ENCODE peak calls at places on chromosomes 3 and 15, in seven cellular contexts. One of them, this sample, is unnamed.

GRCh38 chr3:152267831-152268500 is 763 bp upstream of the MBNL1 start:
- DNase-seq in coronary artery: no peak
- DNase-seq in ovary: no peak
- DNase-seq in brain microvascular endothelial cell: no peak
- DNase-seq in spleen: no peak
- DNase-seq in PC-9: no peak
- DNase-seq in RWPE1: no peak
- DNase-seq in this sample: no peak

GRCh38 chr15:83653639-83654378 is at the start of gene ADAMTSL3:
- DNase-seq in RWPE1: peak; percentile 76
- DNase-seq in coronary artery: no peak
- DNase-seq in ovary: peak; percentile 78
- DNase-seq in PC-9: no peak
- DNase-seq in spleen: no peak
- DNase-seq in brain microvascular endothelial cell: no peak
- DNase-seq in this sample: no peak

GRCh38 chr15:80691575-80691974 is 3.5 kb upstream of the ABHD17C start:
- DNase-seq in coronary artery: no peak
- DNase-seq in brain microvascular endothelial cell: no peak
- DNase-seq in spleen: no peak
- DNase-seq in ovary: no peak
- DNase-seq in PC-9: peak; percentile 66
- DNase-seq in RWPE1: no peak
- DNase-seq in this sample: no peak

GRCh38 chr15:84816694-84817460 is at the start of gene ALPK3:
- DNase-seq in spleen: no peak
- DNase-seq in RWPE1: no peak
- DNase-seq in brain microvascular endothelial cell: no peak
- DNase-seq in coronary artery: peak; percentile 89
- DNase-seq in PC-9: peak; percentile 1
- DNase-seq in ovary: no peak
- DNase-seq in this sample: peak; percentile 77

GRCh38 chr15:73844356-73844755 is 29.0 kb upstream of the TBC1D21 start:
- DNase-seq in brain microvascular endothelial cell: peak; percentile 55
- DNase-seq in RWPE1: no peak
- DNase-seq in coronary artery: no peak
- DNase-seq in PC-9: no peak
- DNase-seq in spleen: no peak
- DNase-seq in ovary: no peak
- DNase-seq in this sample: no peak

GRCh38 chr3:51522273-51522981 is 16.1 kb upstream of the RAD54L2 start:
- DNase-seq in coronary artery: no peak
- DNase-seq in spleen: peak; percentile 4
- DNase-seq in RWPE1: no peak
- DNase-seq in PC-9: no peak
- DNase-seq in brain microvascular endothelial cell: no peak
- DNase-seq in ovary: no peak
- DNase-seq in this sample: no peak

GRCh38 chr3:194148383-194148782 is 12.4 kb downstream of the HES1 start:
- DNase-seq in RWPE1: no peak
- DNase-seq in PC-9: no peak
- DNase-seq in ovary: peak; percentile 63
- DNase-seq in coronary artery: no peak
- DNase-seq in brain microvascular endothelial cell: peak; percentile 56
- DNase-seq in spleen: no peak
- DNase-seq in this sample: no peak

GRCh38 chr15:78757636-78757905 is 53.7 kb downstream of the ADAMTS7 start:
- DNase-seq in ovary: no peak
- DNase-seq in spleen: no peak
- DNase-seq in PC-9: no peak
- DNase-seq in RWPE1: no peak
- DNase-seq in coronary artery: no peak
- DNase-seq in brain microvascular endothelial cell: no peak
- DNase-seq in this sample: no peak

GRCh38 chr3:53773586-53774368 is 72.4 kb downstream of the CHDH start:
- DNase-seq in RWPE1: no peak
- DNase-seq in PC-9: no peak
- DNase-seq in brain microvascular endothelial cell: peak; percentile 40
- DNase-seq in coronary artery: no peak
- DNase-seq in spleen: no peak
- DNase-seq in ovary: peak; percentile 53
- DNase-seq in this sample: no peak

GRCh38 chr3:54206874-54207273 is 84.5 kb downstream of the CACNA2D3 start:
- DNase-seq in coronary artery: no peak
- DNase-seq in ovary: no peak
- DNase-seq in RWPE1: no peak
- DNase-seq in spleen: no peak
- DNase-seq in brain microvascular endothelial cell: no peak
- DNase-seq in PC-9: no peak
- DNase-seq in this sample: no peak

GRCh38 chr15:90286678-90287077 is 21.2 kb downstream of the NGRN start:
- DNase-seq in RWPE1: peak; percentile 53
- DNase-seq in spleen: no peak
- DNase-seq in coronary artery: no peak
- DNase-seq in brain microvascular endothelial cell: no peak
- DNase-seq in ovary: no peak
- DNase-seq in PC-9: peak; percentile 39
- DNase-seq in this sample: no peak

GRCh38 chr3:104908761-104909160 is 457.9 kb upstream of the ALCAM start:
- DNase-seq in PC-9: no peak
- DNase-seq in spleen: no peak
- DNase-seq in RWPE1: no peak
- DNase-seq in brain microvascular endothelial cell: peak; percentile 5
- DNase-seq in coronary artery: no peak
- DNase-seq in ovary: no peak
- DNase-seq in this sample: no peak

GRCh38 chr3:51163051-51163450 is 222.0 kb upstream of the MANF start:
- DNase-seq in brain microvascular endothelial cell: no peak
- DNase-seq in spleen: no peak
- DNase-seq in RWPE1: no peak
- DNase-seq in PC-9: peak; percentile 45
- DNase-seq in ovary: no peak
- DNase-seq in coronary artery: no peak
- DNase-seq in this sample: no peak

GRCh38 chr15:63981596-63982320 is 64.5 kb downstream of the DAPK2 start:
- DNase-seq in spleen: peak; percentile 41
- DNase-seq in PC-9: no peak
- DNase-seq in ovary: no peak
- DNase-seq in coronary artery: peak; percentile 41
- DNase-seq in brain microvascular endothelial cell: no peak
- DNase-seq in RWPE1: peak; percentile 88
- DNase-seq in this sample: no peak

DNA sequence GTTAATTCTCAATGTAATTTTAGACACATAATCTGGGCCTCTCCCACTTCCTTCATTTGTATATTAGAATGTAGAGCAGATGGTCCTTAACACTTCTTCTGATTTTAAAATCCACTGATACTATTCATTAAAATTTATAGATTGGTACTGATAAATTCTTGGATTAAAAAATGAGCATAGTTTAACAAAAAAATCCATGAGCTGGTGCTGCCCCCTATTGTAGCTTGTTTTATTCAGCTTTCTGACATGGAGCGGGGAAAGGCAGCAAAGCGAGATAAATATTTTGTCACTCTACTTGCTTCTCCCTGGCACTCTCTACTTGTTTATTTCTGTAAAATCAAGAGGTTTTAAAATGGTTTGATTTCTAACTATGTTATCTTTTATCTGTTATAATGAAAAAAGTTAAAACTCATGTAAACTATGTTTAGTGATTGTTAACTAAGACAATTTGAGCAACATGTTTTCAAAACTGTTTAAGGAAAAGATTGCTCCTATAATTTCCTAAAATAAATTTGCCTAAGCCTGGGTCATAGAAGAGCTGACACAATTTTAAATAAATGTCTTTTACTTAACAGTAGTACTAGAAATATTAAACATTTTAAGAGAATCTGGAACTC is 26.5 kb upstream of the PLOD2 start:
- DNase-seq in coronary artery: no peak
- DNase-seq in ovary: no peak
- DNase-seq in spleen: no peak
- DNase-seq in RWPE1: peak; percentile 26
- DNase-seq in brain microvascular endothelial cell: peak; percentile 40
- DNase-seq in PC-9: no peak
- DNase-seq in this sample: no peak
- TF ChIP-seq CTCF in coronary artery: no peak
- TF ChIP-seq CTCF in ovary: peak; percentile 61
- TF ChIP-seq CTCF in spleen: no peak
- TF ChIP-seq CTCF in RWPE1: peak; percentile 65
- TF ChIP-seq CTCF in brain microvascular endothelial cell: peak; percentile 69
- TF ChIP-seq CTCF in PC-9: peak; percentile 77
- TF ChIP-seq CTCF in this sample: peak; percentile 75

GRCh38 chr15:67859331-67859946 is 19.6 kb upstream of the RNU6-1 start:
- DNase-seq in spleen: no peak
- DNase-seq in coronary artery: no peak
- DNase-seq in ovary: no peak
- DNase-seq in RWPE1: no peak
- DNase-seq in PC-9: no peak
- DNase-seq in brain microvascular endothelial cell: no peak
- DNase-seq in this sample: no peak
- TF ChIP-seq CTCF in spleen: no peak
- TF ChIP-seq CTCF in coronary artery: no peak
- TF ChIP-seq CTCF in ovary: no peak
- TF ChIP-seq CTCF in RWPE1: no peak
- TF ChIP-seq CTCF in PC-9: no peak
- TF ChIP-seq CTCF in brain microvascular endothelial cell: no peak
- TF ChIP-seq CTCF in this sample: no peak

GRCh38 chr3:170079466-170080165 is 41.8 kb downstream of the GPR160 start:
- DNase-seq in spleen: no peak
- DNase-seq in coronary artery: no peak
- DNase-seq in PC-9: peak; percentile 46
- DNase-seq in RWPE1: no peak
- DNase-seq in ovary: no peak
- DNase-seq in brain microvascular endothelial cell: no peak
- DNase-seq in this sample: no peak

GRCh38 chr3:170076715-170077238 is 39.0 kb downstream of the GPR160 start:
- DNase-seq in PC-9: no peak
- DNase-seq in brain microvascular endothelial cell: no peak
- DNase-seq in RWPE1: no peak
- DNase-seq in coronary artery: no peak
- DNase-seq in spleen: no peak
- DNase-seq in ovary: no peak
- DNase-seq in this sample: no peak

GRCh38 chr3:170080605-170081004 is 42.8 kb downstream of the GPR160 start:
- DNase-seq in ovary: no peak
- DNase-seq in coronary artery: no peak
- DNase-seq in RWPE1: no peak
- DNase-seq in brain microvascular endothelial cell: no peak
- DNase-seq in spleen: no peak
- DNase-seq in PC-9: no peak
- DNase-seq in this sample: no peak

GRCh38 chr3:170077406-170077805 is 39.6 kb downstream of the GPR160 start:
- DNase-seq in RWPE1: no peak
- DNase-seq in ovary: no peak
- DNase-seq in brain microvascular endothelial cell: no peak
- DNase-seq in PC-9: no peak
- DNase-seq in spleen: no peak
- DNase-seq in coronary artery: no peak
- DNase-seq in this sample: no peak

DNA sequence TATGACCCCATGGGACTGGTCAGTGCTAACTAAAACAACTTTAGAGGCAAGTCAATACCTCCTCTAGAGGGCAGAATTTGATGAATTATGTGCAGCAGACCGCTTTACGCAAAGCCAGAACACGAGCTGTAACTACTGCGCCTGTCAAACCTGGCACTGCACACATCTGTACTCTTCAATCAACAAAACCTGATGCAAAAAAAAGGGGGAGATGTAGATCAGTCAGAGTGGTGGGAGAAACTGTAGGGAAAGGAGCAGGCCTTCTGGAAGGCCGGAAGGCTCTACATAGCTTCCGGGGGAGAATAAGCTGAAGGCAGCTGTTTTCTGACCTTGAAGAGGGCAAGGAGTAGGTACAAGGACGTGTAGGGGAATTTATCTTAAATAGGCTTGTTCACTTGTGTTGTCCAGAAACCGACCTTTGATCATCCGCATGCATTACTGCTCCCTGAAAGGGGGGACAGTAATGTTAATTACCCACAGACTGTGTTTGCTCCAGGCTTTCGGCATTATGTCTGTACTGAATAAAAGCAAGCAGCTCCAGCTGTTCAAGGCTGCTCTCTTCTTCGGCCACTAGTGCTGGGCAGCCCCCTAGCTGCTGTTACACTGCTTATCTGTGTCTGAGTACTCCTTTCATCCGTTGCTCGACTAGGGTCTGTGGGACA is 41.0 kb downstream of the GPR160 start:
- DNase-seq in ovary: no peak
- DNase-seq in PC-9: no peak
- DNase-seq in RWPE1: no peak
- DNase-seq in coronary artery: no peak
- DNase-seq in brain microvascular endothelial cell: no peak
- DNase-seq in spleen: no peak
- DNase-seq in this sample: no peak
- TF ChIP-seq CTCF in ovary: no peak
- TF ChIP-seq CTCF in PC-9: peak; percentile 29
- TF ChIP-seq CTCF in RWPE1: no peak
- TF ChIP-seq CTCF in coronary artery: no peak
- TF ChIP-seq CTCF in brain microvascular endothelial cell: no peak
- TF ChIP-seq CTCF in spleen: no peak
- TF ChIP-seq CTCF in this sample: peak; percentile 26

GRCh38 chr3:126465928-126466564 is 9.6 kb downstream of the ZXDC start:
- DNase-seq in spleen: peak; percentile 82
- DNase-seq in RWPE1: no peak
- DNase-seq in brain microvascular endothelial cell: no peak
- DNase-seq in ovary: no peak
- DNase-seq in coronary artery: peak; percentile 60
- DNase-seq in PC-9: no peak
- DNase-seq in this sample: no peak

GRCh38 chr3:126464997-126465396 is 10.7 kb downstream of the ZXDC start:
- DNase-seq in PC-9: no peak
- DNase-seq in RWPE1: no peak
- DNase-seq in brain microvascular endothelial cell: no peak
- DNase-seq in coronary artery: peak; percentile 70
- DNase-seq in ovary: no peak
- DNase-seq in spleen: peak; percentile 64
- DNase-seq in this sample: no peak

GRCh38 chr3:126463521-126463920 is 12.2 kb downstream of the ZXDC start:
- DNase-seq in RWPE1: no peak
- DNase-seq in brain microvascular endothelial cell: no peak
- DNase-seq in coronary artery: no peak
- DNase-seq in spleen: peak; percentile 22
- DNase-seq in PC-9: no peak
- DNase-seq in ovary: no peak
- DNase-seq in this sample: no peak

GRCh38 chr3:126464494-126464893 is 11.2 kb downstream of the ZXDC start:
- DNase-seq in coronary artery: peak; percentile 47
- DNase-seq in RWPE1: no peak
- DNase-seq in ovary: no peak
- DNase-seq in spleen: peak; percentile 42
- DNase-seq in brain microvascular endothelial cell: no peak
- DNase-seq in PC-9: no peak
- DNase-seq in this sample: no peak

DNA sequence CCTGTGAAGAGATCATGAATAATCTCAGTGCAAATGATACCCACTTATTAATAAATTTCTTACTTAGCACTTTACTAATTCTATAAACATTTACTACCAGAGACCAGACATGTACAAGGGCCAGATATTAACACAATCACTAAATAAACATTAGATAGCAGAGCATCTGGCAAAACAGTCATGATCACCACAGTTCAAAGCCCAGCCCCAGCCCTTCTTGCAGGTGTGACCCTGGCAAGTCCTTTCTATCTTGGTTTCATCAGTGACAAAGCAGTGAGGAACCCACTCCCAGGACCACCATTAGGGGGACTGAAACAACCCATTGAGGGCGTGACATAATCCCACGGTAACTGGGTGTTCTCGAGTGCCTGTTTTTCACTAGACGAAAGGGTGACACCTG is 11.6 kb downstream of the ZXDC start:
- DNase-seq in ovary: no peak
- DNase-seq in spleen: peak; percentile 20
- DNase-seq in brain microvascular endothelial cell: no peak
- DNase-seq in RWPE1: no peak
- DNase-seq in coronary artery: peak; percentile 29
- DNase-seq in PC-9: no peak
- DNase-seq in this sample: no peak
- TF ChIP-seq CTCF in ovary: no peak
- TF ChIP-seq CTCF in spleen: no peak
- TF ChIP-seq CTCF in brain microvascular endothelial cell: no peak
- TF ChIP-seq CTCF in RWPE1: no peak
- TF ChIP-seq CTCF in coronary artery: no peak
- TF ChIP-seq CTCF in PC-9: no peak
- TF ChIP-seq CTCF in this sample: no peak

This sample was measured in type B pancreatic cell.